ENCODE peak calls at places on chromosome 3, in eight cellular contexts. E is stimulated activated effector memory CD8-positive, alpha-beta T cell treated with anti-CD3 and anti-CD28 coated beads, Interleukin-12 subunit alpha, Interleukin-12 subunit beta, amount 100 ng/mL, for 72 hours; K is left ventricle myocardium superior; X is left cardiac atrium; F is central memory CD8-positive, alpha-beta T cell; J is left colon; V is gastroesophageal sphincter; H is naive thymus-derived CD4-positive, alpha-beta T cell. S is an unnamed sample.
A peak's percentile ranks its signal among the peaks of the same experiment; 100 is the strongest.

GRCh38 chr3:21729888-21730459 is 21.0 kb downstream of the ZNF385D start:
- ATAC-seq in E (no peak), K (no peak), X (no peak), F (no peak), J (no peak), V (no peak), H (no peak), S (peak; percentile 40)

GRCh38 chr3:127105587-127105986 is 87.3 kb upstream of the PRR23E start:
- ATAC-seq in E (no peak), K (no peak), X (no peak), F (no peak), J (no peak), V (no peak), H (no peak), S (no peak)

GRCh38 chr3:188581791-188582190 is 427.8 kb downstream of the LPP start:
- ATAC-seq in E (no peak), K (no peak), X (no peak), F (no peak), J (no peak), V (no peak), H (peak; percentile 12), S (no peak)

GRCh38 chr3:164407111-164407510 is 671.2 kb downstream of the SI start:
- ATAC-seq in E (no peak), K (no peak), X (no peak), F (no peak), J (peak; percentile 100), V (no peak), H (no peak), S (no peak)

GRCh38 chr3:184795493-184796198 is 16.3 kb upstream of the VPS8 start:
- ATAC-seq in E (no peak), K (no peak), X (peak; percentile 31), F (no peak), J (no peak), V (no peak), H (no peak), S (peak; percentile 73)

GRCh38 chr3:129615751-129616281 is 9.3 kb upstream of the PLXND1 start:
- ATAC-seq in E (no peak), K (peak; percentile 36), X (peak; percentile 19), F (no peak), J (peak; percentile 66), V (no peak), H (no peak), S (no peak)

GRCh38 chr3:184645304-184645703 is 66.6 kb downstream of the MAGEF1 start:
- ATAC-seq in E (no peak), K (no peak), X (peak; percentile 81), F (no peak), J (peak; percentile 94), V (no peak), H (no peak), S (no peak)

GRCh38 chr3:16404349-16404895 is 109.1 kb downstream of the RFTN1 start:
- ATAC-seq in E (no peak), K (no peak), X (no peak), F (no peak), J (no peak), V (peak; percentile 22), H (no peak), S (no peak)

GRCh38 chr3:23312866-23313265 is 109.7 kb downstream of the UBE2E2 start:
- ATAC-seq in E (no peak), K (peak; percentile 69), X (no peak), F (no peak), J (no peak), V (no peak), H (no peak), S (no peak)

GRCh38 chr3:194265996-194266657 is 85.0 kb downstream of the CPN2 start:
- ATAC-seq in E (peak; percentile 11), K (no peak), X (no peak), F (no peak), J (no peak), V (no peak), H (no peak), S (no peak)

GRCh38 chr3:167728631-167729335 is 5.9 kb downstream of the PDCD10 start:
- ATAC-seq in E (no peak), K (peak; percentile 90), X (peak; percentile 49), F (no peak), J (no peak), V (no peak), H (no peak), S (no peak)

GRCh38 chr3:73669268-73669667 is 44.5 kb upstream of the PDZRN3 start:
- ATAC-seq in E (no peak), K (peak; percentile 40), X (peak; percentile 81), F (no peak), J (no peak), V (no peak), H (no peak), S (peak; percentile 69)

GRCh38 chr3:99747915-99748314 is 69.7 kb upstream of the CMSS1 start:
- ATAC-seq in E (peak; percentile 40), K (no peak), X (no peak), F (no peak), J (peak; percentile 57), V (no peak), H (no peak), S (peak; percentile 91)

GRCh38 chr3:127970966-127971592 is 56.0 kb downstream of the KBTBD12 start:
- ATAC-seq in E (peak; percentile 61), K (peak; percentile 83), X (peak; percentile 67), F (no peak), J (peak; percentile 89), V (peak; percentile 53), H (peak; percentile 58), S (peak; percentile 97)

GRCh38 chr3:114527036-114527644 is 233.3 kb downstream of the TIGIT start:
- ATAC-seq in E (no peak), K (peak; percentile 44), X (no peak), F (no peak), J (no peak), V (no peak), H (no peak), S (peak; percentile 51)

GRCh38 chr3:7260975-7261374 is 400.1 kb downstream of the GRM7 start:
- ATAC-seq in E (no peak), K (no peak), X (no peak), F (no peak), J (no peak), V (no peak), H (no peak), S (no peak)

GRCh38 chr3:43038010-43038409 is 58.9 kb downstream of the GASK1A start:
- ATAC-seq in E (peak; percentile 74), K (no peak), X (no peak), F (no peak), J (no peak), V (no peak), H (no peak), S (no peak)

GRCh38 chr3:119146578-119147375 is 812 bp downstream of the TEX55 start:
- ATAC-seq in E (no peak), K (no peak), X (no peak), F (no peak), J (no peak), V (no peak), H (no peak), S (no peak)

GRCh38 chr3:195692781-195693427 is 27.9 kb upstream of the MUC20 start:
- ATAC-seq in E (peak; percentile 31), K (no peak), X (no peak), F (no peak), J (no peak), V (no peak), H (no peak), S (no peak)

GRCh38 chr3:39315420-39315819 is 14.1 kb upstream of the CCR8 start:
- ATAC-seq in E (peak; percentile 78), K (no peak), X (no peak), F (no peak), J (no peak), V (no peak), H (no peak), S (no peak)

GRCh38 chr3:125168711-125169410 is 43.7 kb downstream of the SLC12A8 start:
- ATAC-seq in E (no peak), K (peak; percentile 78), X (peak; percentile 58), F (no peak), J (no peak), V (no peak), H (no peak), S (peak; percentile 64)

GRCh38 chr3:158744567-158745288 is 12.5 kb upstream of the RARRES1 start:
- ATAC-seq in E (no peak), K (no peak), X (no peak), F (no peak), J (peak; percentile 84), V (no peak), H (no peak), S (no peak)

GRCh38 chr3:114441386-114441785 is 147.6 kb downstream of the TIGIT start:
- ATAC-seq in E (no peak), K (no peak), X (no peak), F (no peak), J (no peak), V (no peak), H (no peak), S (no peak)

GRCh38 chr3:75768303-75769017 is 16.9 kb downstream of the ZNF717 start:
- ATAC-seq in E (peak; percentile 82), K (no peak), X (no peak), F (no peak), J (no peak), V (no peak), H (no peak), S (no peak)